ENCODE peak calls at places on chromosomes 7 and 10, in four cellular contexts. P, T, R and G are unnamed samples.

GRCh38 chr10:114234132-114234531 is 4.9 kb upstream of the VWA2 start:
- DNase-seq in T (no peak), R (no peak), P (no peak), G (no peak)

GRCh38 chr10:97134202-97134601 is 51.6 kb downstream of the SLIT1 start:
- DNase-seq in T (no peak), R (no peak), P (no peak), G (no peak)

GRCh38 chr10:75497997-75498797 is 66.8 kb downstream of the LRMDA start:
- DNase-seq in T (no peak), R (no peak), P (no peak), G (no peak)

GRCh38 chr10:114855776-114856543 is 34.4 kb downstream of the FHIP2A start:
- DNase-seq in R (no peak), T (no peak), P (no peak), G (no peak)

GRCh38 chr10:102418612-102419560 is at the start of gene PSD:
- DNase-seq in R (peak; percentile 29), P (no peak), T (no peak), G (peak; percentile 79)

GRCh38 chr7:28328161-28328560 is 84.2 kb upstream of the CREB5 start:
- DNase-seq in T (no peak), R (no peak), P (no peak), G (no peak)

GRCh38 chr10:16909961-16910794 is 93.0 kb upstream of the RSU1 start:
- DNase-seq in T (no peak), P (no peak), R (no peak), G (no peak)

GRCh38 chr10:14040787-14041631 is 289.7 kb downstream of the FRMD4A start:
- DNase-seq in R (no peak), P (no peak), T (no peak), G (no peak)

GRCh38 chr7:78959471-78959870 is 494.0 kb downstream of the MAGI2 start:
- DNase-seq in T (no peak), P (no peak), R (no peak), G (no peak)

GRCh38 chr7:1169409-1170368 is 9.7 kb upstream of the ZFAND2A start:
- DNase-seq in T (peak; percentile 83), R (peak; percentile 94), P (peak; percentile 85), G (peak; percentile 98)

GRCh38 chr10:101216631-101217425 is 12.4 kb downstream of the LBX1 start:
- DNase-seq in R (no peak), T (no peak), P (no peak), G (no peak)

GRCh38 chr10:23047201-23048050 is 48.0 kb upstream of the MSRB2 start:
- DNase-seq in T (no peak), R (peak; percentile 74), P (no peak), G (no peak)

GRCh38 chr10:68992721-68993440 is 4.3 kb downstream of the KIFBP start:
- DNase-seq in T (no peak), R (no peak), P (no peak), G (no peak)

GRCh38 chr10:101380353-101381017 is 26.5 kb downstream of the BTRC start:
- DNase-seq in R (no peak), P (no peak), T (no peak), G (no peak)

GRCh38 chr7:112422842-112423496 is 27.3 kb upstream of the IFRD1 start:
- DNase-seq in T (peak; percentile 89), P (peak; percentile 59), R (peak; percentile 90), G (peak; percentile 63)

GRCh38 chr7:112007185-112007584 is 199.0 kb downstream of the DOCK4 start:
- DNase-seq in R (no peak), T (no peak), P (no peak), G (no peak)

GRCh38 chr10:61475449-61475873 is 22.3 kb upstream of the TMEM26 start:
- DNase-seq in P (no peak), T (no peak), R (peak; percentile 63), G (no peak)

DNA sequence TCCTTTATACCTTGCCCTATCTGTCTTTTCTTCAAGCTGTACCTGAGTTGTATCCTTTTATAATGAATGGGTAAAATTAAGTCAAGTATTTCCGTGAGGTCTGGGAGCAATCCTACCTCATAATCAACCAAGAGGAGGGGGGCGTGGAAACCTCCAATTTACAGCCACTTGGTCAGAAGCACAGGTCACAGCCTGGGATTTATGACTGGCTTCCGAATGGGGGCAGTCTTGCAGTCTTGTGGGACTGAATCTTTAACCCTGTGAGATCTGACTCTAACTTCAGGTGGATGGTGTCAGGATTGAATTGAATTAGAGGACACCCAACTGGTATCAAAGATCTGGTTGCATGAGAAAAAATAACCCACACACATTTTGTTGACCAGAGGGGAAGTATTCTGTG is 23.5 kb upstream of the KCNMA1 start:
- DNase-seq in T (no peak), P (no peak), R (no peak), G (peak; percentile 42)
- TF ChIP-seq RNF2 in T (no peak), P (no peak), R (no peak), G (no peak)

GRCh38 chr10:50992972-50993766 is 81.1 kb upstream of the PRKG1 start:
- DNase-seq in R (no peak), T (no peak), P (no peak), G (no peak)

GRCh38 chr10:50991496-50992355 is 82.6 kb upstream of the PRKG1 start:
- DNase-seq in P (no peak), R (no peak), T (no peak), G (no peak)

GRCh38 chr10:50990568-50991495 is 83.5 kb upstream of the PRKG1 start:
- DNase-seq in T (no peak), R (no peak), P (peak; percentile 14), G (peak; percentile 63)

GRCh38 chr10:50993817-50994251 is 80.5 kb upstream of the PRKG1 start:
- DNase-seq in R (no peak), P (no peak), T (no peak), G (no peak)

GRCh38 chr10:50992356-50992866 is 81.9 kb upstream of the PRKG1 start:
- DNase-seq in R (no peak), T (no peak), P (no peak), G (peak; percentile 56)
- TF ChIP-seq JUN in R (no peak), T (no peak), P (no peak), G (no peak)

DNA sequence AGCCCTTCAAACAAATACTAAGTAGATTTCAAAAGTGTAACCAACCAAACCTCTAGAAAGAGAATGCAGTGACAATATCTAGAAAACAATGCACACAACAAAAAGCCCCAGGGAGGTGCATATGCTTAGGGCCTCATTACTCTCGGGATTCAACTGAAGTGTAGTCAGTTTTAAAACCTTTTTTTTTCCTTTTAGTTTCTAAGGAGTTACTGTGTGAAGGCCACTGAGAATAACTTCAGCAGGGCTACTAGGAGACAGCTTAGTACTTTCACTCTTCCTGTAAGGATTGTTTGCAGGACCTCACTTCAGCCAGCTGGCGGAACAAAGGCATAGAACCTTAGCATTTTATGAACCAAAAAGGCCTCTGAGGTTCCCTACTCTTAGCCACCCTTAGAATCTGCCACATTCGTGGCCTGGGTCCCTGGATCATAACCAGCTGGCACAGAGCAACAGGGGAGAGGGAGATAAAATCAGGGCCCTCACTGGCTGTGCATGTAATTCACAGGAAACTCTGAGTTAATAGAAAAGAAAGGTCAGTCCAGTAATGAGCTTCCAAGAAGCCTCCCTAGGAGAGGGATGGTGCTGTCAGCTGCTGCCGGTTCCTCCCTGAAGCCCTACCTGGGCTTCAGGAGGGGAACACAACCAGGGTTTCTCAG is 3.6 kb downstream of the VOPP1 start:
- DNase-seq in P (no peak), R (no peak), T (no peak), G (no peak)
- TF ChIP-seq RNF2 in P (no peak), R (no peak), T (no peak), G (no peak)

GRCh38 chr10:133015816-133016462 is 71.8 kb upstream of the ADGRA1 start:
- DNase-seq in R (no peak), P (no peak), T (no peak), G (no peak)

GRCh38 chr10:133015321-133015720 is 72.4 kb upstream of the ADGRA1 start:
- DNase-seq in T (no peak), P (no peak), R (no peak), G (no peak)

GRCh38 chr10:133017203-133017601 is 70.5 kb upstream of the ADGRA1 start:
- DNase-seq in P (no peak), R (no peak), T (no peak), G (no peak)

GRCh38 chr10:133018491-133018890 is 69.2 kb upstream of the ADGRA1 start:
- DNase-seq in P (no peak), T (no peak), R (no peak), G (no peak)

GRCh38 chr10:133016493-133017202 is 71.1 kb upstream of the ADGRA1 start:
- DNase-seq in T (no peak), P (no peak), R (no peak), G (no peak)
- TF ChIP-seq JUN in T (no peak), P (no peak), R (no peak), G (no peak)